ENCODE peak calls at places on chromosomes 2 and 18, in eight cellular contexts. K, R, T, B, J, P, W and Y are unnamed samples.

GRCh38 chr2:99140860-99141109 is 722 bp upstream of the C2orf15 start:
- DNase-seq in P (no peak), K (no peak), R (no peak), J (no peak), W (no peak), T (no peak), B (no peak), Y (no peak)

GRCh38 chr18:59565957-59566356 is 131.3 kb downstream of the CCBE1 start:
- DNase-seq in B (no peak), J (no peak), T (no peak), W (no peak), K (no peak), P (no peak), R (peak), Y (no peak)

GRCh38 chr2:229445013-229445412 is 173.9 kb upstream of the PID1 start:
- DNase-seq in W (peak), B (no peak), T (peak), K (peak), J (peak), R (peak), P (no peak), Y (peak)

GRCh38 chr18:35807942-35808341 is 164.5 kb upstream of the RMP24 start:
- DNase-seq in P (no peak), R (no peak), T (no peak), K (no peak), W (no peak), J (no peak), B (no peak), Y (no peak)

GRCh38 chr2:213121677-213122076 is 29.7 kb downstream of the IKZF2 start:
- DNase-seq in B (no peak), W (no peak), J (no peak), T (no peak), P (no peak), R (no peak), K (no peak), Y (no peak)

GRCh38 chr18:43396266-43396665 is 119.0 kb upstream of the SYT4 start:
- DNase-seq in R (no peak), K (no peak), W (no peak), J (no peak), B (no peak), T (no peak), P (no peak), Y (peak)

GRCh38 chr18:29361843-29362242 is 1184.9 kb upstream of the CDH2 start:
- DNase-seq in K (no peak), T (no peak), B (peak), P (no peak), W (no peak), J (no peak), R (no peak), Y (peak)

GRCh38 chr2:236536727-236537398 is 32.8 kb upstream of the ACKR3 start:
- DNase-seq in R (no peak), W (no peak), T (no peak), K (no peak), J (no peak), P (peak), B (no peak), Y (no peak)

GRCh38 chr18:6428851-6429395 is 14.2 kb upstream of the L3MBTL4 start:
- DNase-seq in W (no peak), P (no peak), R (no peak), K (no peak), B (no peak), T (no peak), J (no peak), Y (no peak)

GRCh38 chr2:214934006-214934405 is 124.5 kb upstream of the BARD1 start:
- DNase-seq in T (no peak), B (no peak), P (no peak), W (no peak), R (no peak), K (no peak), J (no peak), Y (no peak)

GRCh38 chr2:129087133-129087813 is 768.6 kb upstream of the HS6ST1 start:
- DNase-seq in K (peak), J (no peak), T (no peak), W (no peak), P (no peak), R (no peak), B (no peak), Y (peak)

GRCh38 chr2:233810385-233810784 is 32.3 kb downstream of the MROH2A start:
- DNase-seq in P (no peak), R (no peak), W (no peak), K (no peak), B (no peak), T (peak), J (no peak), Y (no peak)

GRCh38 chr2:173138962-173139361 is 63.3 kb downstream of the MAP3K20 start:
- DNase-seq in P (no peak), W (no peak), R (no peak), T (no peak), J (no peak), B (no peak), K (no peak), Y (no peak)

GRCh38 chr2:235669983-235670962 is 176.4 kb downstream of the AGAP1 start:
- DNase-seq in K (no peak), T (peak), J (peak), W (peak), B (no peak), R (peak), P (no peak), Y (no peak)

GRCh38 chr2:61343141-61343540 is 127.7 kb downstream of the USP34 start:
- DNase-seq in P (no peak), K (no peak), B (no peak), R (no peak), J (no peak), W (no peak), T (no peak), Y (no peak)

GRCh38 chr2:164609790-164610189 is 11.5 kb downstream of the GRB14 start:
- DNase-seq in K (no peak), T (no peak), R (no peak), B (no peak), P (no peak), J (no peak), W (no peak), Y (no peak)

GRCh38 chr2:71070294-71071025 is 2.0 kb downstream of the NAGK start:
- DNase-seq in P (peak), W (peak), K (peak), R (peak), T (no peak), J (no peak), B (no peak), Y (peak)

GRCh38 chr2:171598713-171599319 is 76.5 kb downstream of the CYBRD1 start:
- DNase-seq in P (peak), W (peak), R (peak), J (no peak), K (no peak), B (no peak), T (peak), Y (peak)

GRCh38 chr2:240918258-240919091 is 12.3 kb downstream of the CROCC2 start:
- DNase-seq in T (no peak), W (peak), B (peak), R (no peak), J (peak), K (no peak), P (no peak), Y (no peak)

DNA sequence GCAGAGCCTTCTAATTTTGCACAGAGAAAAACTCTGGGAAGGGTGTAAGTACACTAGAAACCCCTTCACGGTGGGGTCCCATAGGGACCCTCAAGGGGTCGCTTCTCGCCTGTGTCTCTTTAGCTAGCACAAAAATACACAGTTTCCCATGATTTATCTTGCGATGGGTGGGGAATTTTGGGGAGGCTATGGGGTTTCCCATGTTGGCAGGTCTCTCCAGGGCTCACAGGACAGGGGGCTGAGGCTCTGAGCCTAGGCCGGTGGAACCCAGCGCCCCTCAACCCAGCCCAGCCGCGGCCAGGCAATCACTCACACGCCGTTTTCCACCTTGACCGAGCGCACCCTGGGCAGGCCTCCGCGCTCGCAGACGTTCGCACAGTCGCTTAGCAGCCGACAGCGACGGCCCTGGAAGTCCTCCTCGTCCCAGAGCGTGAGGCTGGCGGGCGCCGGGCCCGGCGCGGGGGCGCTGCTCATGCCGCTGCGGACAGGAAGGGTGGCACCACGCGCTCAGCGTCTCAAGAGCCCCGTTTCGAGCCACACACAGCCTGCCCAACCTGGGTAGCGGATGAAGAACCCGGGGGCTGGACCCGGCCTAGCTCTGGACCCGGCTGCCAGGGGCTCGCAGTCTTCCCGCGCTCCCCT is 398 bp downstream of the CRYBA2 start:
- DNase-seq in J (no peak), R (no peak), K (no peak), T (no peak), W (no peak), P (no peak), B (no peak), Y (no peak)
- H3K4me3 ChIP-seq in J (peak), R (no peak), K (peak), T (peak), W (no peak), P (peak), B (no peak), Y (no peak)

GRCh38 chr18:79395308-79395640 is 456 bp upstream of the NFATC1 start:
- DNase-seq in B (no peak), J (no peak), P (no peak), T (no peak), W (no peak), R (no peak), K (no peak), Y (no peak)

GRCh38 chr18:79397288-79397829 is 1.6 kb downstream of the NFATC1 start:
- DNase-seq in K (no peak), P (peak), B (peak), J (no peak), R (no peak), W (no peak), T (no peak), Y (no peak)

GRCh38 chr18:79394438-79395307 is 1.1 kb upstream of the NFATC1 start:
- DNase-seq in J (peak), R (peak), K (no peak), B (peak), P (peak), W (peak), T (no peak), Y (no peak)

GRCh38 chr18:79396431-79397287 is 929 bp downstream of the NFATC1 start:
- DNase-seq in P (peak), R (peak), K (no peak), T (no peak), W (no peak), J (no peak), B (peak), Y (peak)

DNA sequence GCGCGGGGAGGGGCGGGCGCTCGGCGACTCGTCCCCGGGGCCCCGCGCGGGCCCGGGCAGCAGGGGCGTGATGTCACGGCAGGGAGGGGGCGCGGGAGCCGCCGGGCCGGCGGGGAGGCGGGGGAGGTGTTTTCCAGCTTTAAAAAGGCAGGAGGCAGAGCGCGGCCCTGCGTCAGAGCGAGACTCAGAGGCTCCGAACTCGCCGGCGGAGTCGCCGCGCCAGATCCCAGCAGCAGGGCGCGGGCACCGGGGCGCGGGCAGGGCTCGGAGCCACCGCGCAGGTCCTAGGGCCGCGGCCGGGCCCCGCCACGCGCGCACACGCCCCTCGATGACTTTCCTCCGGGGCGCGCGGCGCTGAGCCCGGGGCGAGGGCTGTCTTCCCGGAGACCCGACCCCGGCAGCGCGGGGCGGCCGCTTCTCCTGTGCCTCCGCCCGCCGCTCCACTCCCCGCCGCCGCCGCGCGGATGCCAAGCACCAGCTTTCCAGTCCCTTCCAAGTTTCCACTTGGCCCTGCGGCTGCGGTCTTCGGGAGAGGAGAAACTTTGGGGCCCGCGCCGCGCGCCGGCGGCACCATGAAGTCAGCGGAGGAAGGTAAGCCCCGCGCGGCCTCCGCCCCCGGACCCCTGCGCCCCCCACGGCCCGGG is at the start of gene NFATC1:
- DNase-seq in P (peak), K (no peak), W (peak), T (peak), J (peak), R (peak), B (peak), Y (no peak)
- TF ChIP-seq POLR2A in P (no peak), K (no peak), W (peak), T (no peak), J (no peak), R (peak), B (no peak), Y (no peak)

GRCh38 chr2:154194917-154195643 is 323.4 kb downstream of the GALNT13 start:
- DNase-seq in J (no peak), K (no peak), B (no peak), P (no peak), T (no peak), R (no peak), W (no peak), Y (no peak)

GRCh38 chr2:154189963-154190362 is 318.2 kb downstream of the GALNT13 start:
- DNase-seq in P (no peak), R (no peak), K (no peak), W (no peak), T (no peak), B (no peak), J (no peak), Y (no peak)

GRCh38 chr2:154193246-154193645 is 321.5 kb downstream of the GALNT13 start:
- DNase-seq in T (no peak), J (no peak), P (no peak), R (no peak), B (no peak), W (no peak), K (peak), Y (no peak)

GRCh38 chr2:154195644-154196221 is 324.0 kb downstream of the GALNT13 start:
- DNase-seq in K (no peak), W (no peak), P (no peak), B (no peak), R (no peak), T (no peak), J (no peak), Y (no peak)
- TF ChIP-seq CTCF in K (no peak), W (no peak), P (no peak), B (no peak), R (no peak), T (no peak), J (no peak), Y (no peak)

GRCh38 chr2:25378731-25379490 is 37.2 kb upstream of the DNMT3A start:
- DNase-seq in B (no peak), P (no peak), W (no peak), T (peak), J (no peak), K (no peak), R (no peak), Y (peak)

GRCh38 chr2:25375989-25376545 is 34.3 kb upstream of the DNMT3A start:
- DNase-seq in R (no peak), K (no peak), B (no peak), P (peak), W (no peak), J (no peak), T (peak), Y (no peak)

GRCh38 chr2:25377822-25378421 is 36.2 kb upstream of the DNMT3A start:
- DNase-seq in K (no peak), R (no peak), T (peak), P (no peak), B (no peak), J (no peak), W (no peak), Y (no peak)

GRCh38 chr2:25375371-25375988 is 33.8 kb upstream of the DNMT3A start:
- DNase-seq in K (no peak), T (peak), R (no peak), B (no peak), P (peak), W (no peak), J (no peak), Y (no peak)

DNA sequence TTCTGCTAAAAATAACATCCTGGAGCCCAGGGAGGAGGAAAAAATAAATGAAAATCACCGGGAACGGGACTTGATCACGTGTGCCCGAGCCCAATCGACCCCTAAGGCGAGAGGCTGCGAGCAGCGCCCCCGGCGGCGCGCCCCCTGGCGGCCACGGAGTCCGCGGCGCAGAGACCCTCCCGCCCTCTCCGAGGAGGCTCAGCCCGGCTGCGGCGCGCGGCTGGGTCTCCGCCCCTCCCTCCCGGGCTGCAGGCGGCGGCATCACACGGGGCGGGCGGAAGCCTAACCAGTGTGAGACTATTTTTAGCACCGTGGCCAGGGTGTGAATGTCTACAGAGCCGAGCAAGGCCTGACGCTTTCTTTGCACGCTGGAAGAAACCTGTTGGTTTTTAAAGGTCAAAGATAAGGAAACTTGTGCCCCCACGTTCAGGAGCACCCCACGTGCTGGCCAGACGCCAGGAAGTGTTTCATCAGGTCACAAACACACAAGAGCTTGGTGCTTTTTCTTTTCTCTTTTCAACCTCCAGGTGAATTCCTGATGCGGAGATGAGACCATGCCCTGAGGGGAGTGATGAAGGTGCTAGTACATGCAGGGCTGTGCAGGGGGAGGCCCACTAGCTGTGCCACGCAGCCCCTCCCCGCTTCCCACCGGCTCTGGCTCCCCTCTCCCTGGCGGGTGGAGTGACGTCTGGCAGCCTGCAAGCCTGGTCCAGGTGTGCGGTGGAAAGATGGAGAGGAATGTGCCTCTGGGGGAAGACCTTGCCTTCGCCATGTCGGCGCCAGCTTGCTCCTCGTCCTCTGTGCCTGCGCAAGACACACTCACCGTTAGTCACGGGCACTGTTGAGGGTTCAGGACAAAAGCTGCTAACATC is 35.3 kb upstream of the DNMT3A start:
- DNase-seq in R (peak), B (peak), W (peak), J (peak), K (peak), T (peak), P (peak), Y (peak)
- H3K4me3 ChIP-seq in R (peak), B (no peak), W (no peak), J (peak), K (no peak), T (peak), P (peak), Y (no peak)

DNA sequence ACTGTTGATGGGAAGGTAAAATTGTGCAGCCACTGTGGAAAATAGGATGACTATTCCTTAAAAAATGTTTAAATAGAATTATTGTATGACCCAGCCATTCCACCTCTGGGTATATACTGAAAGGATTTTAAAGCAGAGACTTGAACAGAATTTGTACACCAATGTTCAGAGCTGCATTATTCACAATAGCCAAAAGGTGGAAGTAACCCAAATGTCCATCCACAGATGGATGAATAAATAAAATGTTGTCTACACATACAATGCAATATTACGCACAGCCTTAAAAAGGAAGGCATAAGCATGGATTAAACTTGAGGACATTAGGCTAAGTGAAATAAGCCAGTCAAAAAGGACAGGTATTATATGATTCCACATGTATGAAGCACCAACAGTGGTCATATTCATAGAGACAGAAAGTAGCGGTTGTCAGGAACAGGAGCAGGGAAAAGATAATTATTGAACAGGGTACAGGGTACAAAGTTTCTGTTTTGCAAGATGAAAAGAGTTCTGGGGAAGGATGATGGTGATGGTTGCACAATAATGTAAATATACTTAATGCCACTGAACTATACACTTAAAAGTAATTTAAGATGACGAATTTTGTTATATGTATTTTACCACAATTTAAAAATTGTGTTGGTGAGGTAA is 39.4 kb downstream of the EVA1A start:
- DNase-seq in J (no peak), K (no peak), B (no peak), R (no peak), P (no peak), W (no peak), T (no peak), Y (no peak)
- TF ChIP-seq POLR2A in J (no peak), K (no peak), B (no peak), R (no peak), P (no peak), W (no peak), T (no peak), Y (no peak)

GRCh38 chr2:9732824-9733223 is 102.0 kb upstream of the YWHAQ start:
- DNase-seq in B (no peak), W (no peak), J (no peak), P (no peak), K (no peak), T (no peak), R (no peak), Y (no peak)
- TF ChIP-seq CTCF in B (no peak), W (no peak), J (no peak), P (no peak), K (no peak), T (no peak), R (no peak), Y (no peak)

GRCh38 chr2:9336209-9336533 is 87.2 kb downstream of the ITGB1BP1 start:
- DNase-seq in K (no peak), W (no peak), R (peak), P (no peak), T (no peak), J (no peak), B (peak), Y (no peak)

GRCh38 chr2:9337901-9338300 is 85.4 kb downstream of the ITGB1BP1 start:
- DNase-seq in P (no peak), K (no peak), R (no peak), B (no peak), T (no peak), W (no peak), J (no peak), Y (no peak)

GRCh38 chr2:9335322-9335754 is 88.0 kb downstream of the ITGB1BP1 start:
- DNase-seq in R (no peak), J (no peak), T (no peak), K (no peak), W (no peak), B (peak), P (no peak), Y (no peak)

GRCh38 chr2:9334722-9335121 is 88.6 kb downstream of the ITGB1BP1 start:
- DNase-seq in W (no peak), P (no peak), K (no peak), R (no peak), J (no peak), T (no peak), B (no peak), Y (no peak)

GRCh38 chr2:9336534-9337354 is 86.6 kb downstream of the ITGB1BP1 start:
- DNase-seq in P (no peak), R (peak), K (peak), T (peak), B (peak), W (peak), J (no peak), Y (no peak)
- H3K4me3 ChIP-seq in P (no peak), R (no peak), K (no peak), T (no peak), B (peak), W (no peak), J (no peak), Y (no peak)

GRCh38 chr2:218788529-218789237 is 6.7 kb downstream of the CYP27A1 start:
- DNase-seq in J (no peak), W (no peak), B (no peak), R (no peak), K (no peak), P (no peak), T (no peak), Y (no peak)
- TF ChIP-seq POLR2A in J (no peak), W (no peak), B (no peak), R (no peak), K (no peak), P (no peak), T (no peak), Y (no peak)